ENCODE peak calls at places on chromosomes 7 and 10, in four cellular contexts. One of them, this sample, is unnamed.

GRCh38 chr10:30036341-30036740 is 23.0 kb downstream of the JCAD start:
- DNase-seq in fibroblast of villous mesenchyme: peak; percentile 65
- DNase-seq in glutamatergic neuron: no peak
- DNase-seq in neural crest cell: no peak
- DNase-seq in this sample: no peak

GRCh38 chr7:157480651-157481050 is 143.8 kb downstream of the DNAJB6 start:
- DNase-seq in neural crest cell: no peak
- DNase-seq in glutamatergic neuron: no peak
- DNase-seq in fibroblast of villous mesenchyme: no peak
- DNase-seq in this sample: no peak

GRCh38 chr10:116331815-116332214 is 7.6 kb downstream of the CCDC172 start:
- DNase-seq in glutamatergic neuron: no peak
- DNase-seq in fibroblast of villous mesenchyme: no peak
- DNase-seq in neural crest cell: no peak
- DNase-seq in this sample: no peak

GRCh38 chr10:131162866-131163265 is 148.7 kb downstream of the TCERG1L start:
- DNase-seq in neural crest cell: no peak
- DNase-seq in glutamatergic neuron: no peak
- DNase-seq in fibroblast of villous mesenchyme: no peak
- DNase-seq in this sample: no peak

GRCh38 chr10:78202386-78202785 is 168.7 kb downstream of the RPS24 start:
- DNase-seq in glutamatergic neuron: no peak
- DNase-seq in neural crest cell: no peak
- DNase-seq in fibroblast of villous mesenchyme: no peak
- DNase-seq in this sample: no peak

GRCh38 chr7:932651-932975 is 21.9 kb downstream of the ADAP1 start:
- DNase-seq in glutamatergic neuron: peak; percentile 6
- DNase-seq in neural crest cell: no peak
- DNase-seq in fibroblast of villous mesenchyme: no peak
- DNase-seq in this sample: no peak

GRCh38 chr7:43113622-43114450 is 1.4 kb downstream of the HECW1 start:
- DNase-seq in fibroblast of villous mesenchyme: no peak
- DNase-seq in neural crest cell: no peak
- DNase-seq in glutamatergic neuron: peak; percentile 38
- DNase-seq in this sample: no peak

GRCh38 chr10:119165171-119166110 is at the start of gene SFXN4:
- DNase-seq in fibroblast of villous mesenchyme: peak; percentile 54
- DNase-seq in neural crest cell: peak; percentile 59
- DNase-seq in glutamatergic neuron: peak; percentile 66
- DNase-seq in this sample: peak; percentile 75

GRCh38 chr10:61897671-61898434 is 3.6 kb upstream of the ARID5B start:
- DNase-seq in fibroblast of villous mesenchyme: peak; percentile 64
- DNase-seq in glutamatergic neuron: no peak
- DNase-seq in neural crest cell: no peak
- DNase-seq in this sample: peak; percentile 24

GRCh38 chr7:1913290-1914282 is 243.5 kb downstream of the ELFN1 start:
- DNase-seq in fibroblast of villous mesenchyme: no peak
- DNase-seq in neural crest cell: no peak
- DNase-seq in glutamatergic neuron: no peak
- DNase-seq in this sample: peak; percentile 42

GRCh38 chr10:102020938-102021337 is 35.0 kb downstream of the ARMH3 start:
- DNase-seq in fibroblast of villous mesenchyme: no peak
- DNase-seq in neural crest cell: no peak
- DNase-seq in glutamatergic neuron: no peak
- DNase-seq in this sample: no peak
- TF ChIP-seq CTCF in fibroblast of villous mesenchyme: no peak
- TF ChIP-seq CTCF in neural crest cell: no peak
- TF ChIP-seq CTCF in glutamatergic neuron: no peak
- TF ChIP-seq CTCF in this sample: no peak

GRCh38 chr10:63494951-63495350 is 26.2 kb upstream of the REEP3 start:
- DNase-seq in neural crest cell: no peak
- DNase-seq in fibroblast of villous mesenchyme: no peak
- DNase-seq in glutamatergic neuron: no peak
- DNase-seq in this sample: no peak

GRCh38 chr10:63496561-63496960 is 24.6 kb upstream of the REEP3 start:
- DNase-seq in glutamatergic neuron: no peak
- DNase-seq in neural crest cell: no peak
- DNase-seq in fibroblast of villous mesenchyme: no peak
- DNase-seq in this sample: no peak

GRCh38 chr10:63492788-63493403 is 27.1 kb upstream of the JMJD1C start:
- DNase-seq in neural crest cell: no peak
- DNase-seq in fibroblast of villous mesenchyme: no peak
- DNase-seq in glutamatergic neuron: no peak
- DNase-seq in this sample: no peak

GRCh38 chr10:63498665-63499064 is 22.5 kb upstream of the REEP3 start:
- DNase-seq in fibroblast of villous mesenchyme: peak; percentile 51
- DNase-seq in glutamatergic neuron: no peak
- DNase-seq in neural crest cell: no peak
- DNase-seq in this sample: no peak

DNA sequence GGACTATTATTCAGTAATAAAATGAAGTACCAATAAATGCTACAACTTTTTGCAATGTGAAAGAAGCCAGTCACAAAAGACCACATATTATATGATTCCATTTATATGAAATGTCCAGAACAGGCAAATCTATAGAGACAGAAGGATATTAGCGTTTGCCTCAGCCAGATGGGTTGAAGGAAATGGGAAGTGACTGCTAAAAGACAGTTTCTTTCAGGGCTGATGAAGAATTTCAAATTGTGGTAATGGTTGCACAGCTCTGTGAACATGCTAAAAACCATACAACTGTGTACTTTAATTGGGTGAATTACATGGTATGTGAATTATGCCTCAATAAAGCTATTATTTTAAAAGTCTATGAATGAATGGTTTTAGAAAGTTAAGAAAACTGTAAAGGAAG is 23.9 kb upstream of the REEP3 start:
- DNase-seq in glutamatergic neuron: no peak
- DNase-seq in fibroblast of villous mesenchyme: no peak
- DNase-seq in neural crest cell: no peak
- DNase-seq in this sample: no peak
- TF ChIP-seq CTCF in glutamatergic neuron: no peak
- TF ChIP-seq CTCF in fibroblast of villous mesenchyme: no peak
- TF ChIP-seq CTCF in neural crest cell: no peak
- TF ChIP-seq CTCF in this sample: no peak

DNA sequence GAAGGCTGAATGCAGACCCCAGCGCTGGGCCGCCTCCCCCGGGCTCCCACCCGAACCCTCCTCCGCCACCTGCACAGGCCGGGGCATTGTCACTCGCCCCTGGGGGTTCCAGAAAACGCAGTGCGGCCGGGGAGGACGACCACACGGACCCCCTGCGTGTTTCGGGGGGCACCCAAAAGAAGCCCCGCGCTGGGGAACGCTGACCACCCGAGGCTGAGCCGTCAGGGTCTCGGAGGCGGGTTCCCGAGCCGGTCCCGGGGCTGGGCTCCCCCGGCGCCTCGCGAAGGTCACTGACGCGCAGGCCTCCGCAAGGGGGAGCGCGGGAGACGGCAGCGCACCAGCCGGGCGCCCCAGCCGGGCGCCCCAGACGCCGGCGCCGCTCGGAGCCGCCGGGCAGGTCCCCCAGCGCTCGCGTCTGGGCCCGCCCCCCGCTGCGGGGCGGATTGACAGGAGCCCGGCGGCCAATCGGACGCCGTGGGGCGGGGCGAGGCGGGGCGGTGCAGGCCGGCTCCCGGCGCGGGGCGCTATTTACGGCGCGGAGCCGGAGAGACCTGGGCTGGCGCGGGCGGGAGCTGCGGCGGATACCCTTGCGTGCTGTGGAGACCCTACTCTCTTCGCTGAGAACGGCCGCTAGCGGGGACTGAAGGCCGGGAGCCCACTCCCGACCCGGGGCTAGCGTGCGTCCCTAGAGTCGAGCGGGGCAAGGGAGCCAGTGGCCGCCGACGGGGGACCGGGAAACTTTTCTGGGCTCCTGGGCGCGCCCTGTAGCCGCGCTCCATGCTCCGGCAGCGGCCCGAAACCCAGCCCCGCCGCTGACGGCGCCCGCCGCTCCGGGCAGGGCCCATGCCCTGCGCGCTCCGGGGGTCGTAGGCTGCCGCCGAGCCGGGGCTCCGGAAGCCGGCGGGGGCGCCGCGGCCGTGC is at the start of gene BAMBI:
- DNase-seq in fibroblast of villous mesenchyme: peak; percentile 93
- DNase-seq in glutamatergic neuron: peak; percentile 96
- DNase-seq in neural crest cell: peak; percentile 87
- DNase-seq in this sample: peak; percentile 96
- TF ChIP-seq CTCF in fibroblast of villous mesenchyme: peak; percentile 50
- TF ChIP-seq CTCF in glutamatergic neuron: peak; percentile 69
- TF ChIP-seq CTCF in neural crest cell: peak; percentile 66
- TF ChIP-seq CTCF in this sample: peak; percentile 38

GRCh38 chr7:122143751-122144711 is at the start of gene AASS:
- DNase-seq in neural crest cell: peak; percentile 90
- DNase-seq in glutamatergic neuron: peak; percentile 96
- DNase-seq in fibroblast of villous mesenchyme: peak; percentile 99
- DNase-seq in this sample: peak; percentile 96
- TF ChIP-seq CTCF in neural crest cell: no peak
- TF ChIP-seq CTCF in glutamatergic neuron: no peak
- TF ChIP-seq CTCF in fibroblast of villous mesenchyme: no peak
- TF ChIP-seq CTCF in this sample: no peak

DNA sequence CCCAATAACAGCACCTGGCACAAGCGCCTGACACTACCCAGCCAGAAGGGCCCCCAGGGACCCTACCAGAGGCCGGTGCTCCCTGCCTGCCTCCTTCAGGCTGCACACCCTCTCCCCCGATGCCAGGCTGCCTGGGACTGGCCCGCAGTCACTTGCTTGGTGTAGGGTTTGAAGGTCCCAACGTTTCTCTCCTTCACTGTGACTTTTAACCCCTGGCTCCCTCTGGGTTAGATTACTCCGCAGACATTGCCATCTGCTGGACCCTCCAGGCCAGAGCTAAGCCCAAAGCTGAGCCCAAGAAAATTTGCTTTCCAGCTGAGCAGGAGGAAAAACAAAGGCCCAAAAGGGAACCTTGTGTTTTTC is 6.9 kb downstream of the CDHR1 start:
- DNase-seq in neural crest cell: no peak
- DNase-seq in fibroblast of villous mesenchyme: no peak
- DNase-seq in glutamatergic neuron: no peak
- DNase-seq in this sample: no peak
- TF ChIP-seq CTCF in neural crest cell: no peak
- TF ChIP-seq CTCF in fibroblast of villous mesenchyme: no peak
- TF ChIP-seq CTCF in glutamatergic neuron: no peak
- TF ChIP-seq CTCF in this sample: no peak

GRCh38 chr10:60466267-60467201 is 76.9 kb upstream of the ANK3 start:
- DNase-seq in neural crest cell: no peak
- DNase-seq in glutamatergic neuron: no peak
- DNase-seq in fibroblast of villous mesenchyme: peak; percentile 25
- DNase-seq in this sample: no peak
- TF ChIP-seq CTCF in neural crest cell: peak; percentile 31
- TF ChIP-seq CTCF in glutamatergic neuron: no peak
- TF ChIP-seq CTCF in fibroblast of villous mesenchyme: peak; percentile 13
- TF ChIP-seq CTCF in this sample: no peak

DNA sequence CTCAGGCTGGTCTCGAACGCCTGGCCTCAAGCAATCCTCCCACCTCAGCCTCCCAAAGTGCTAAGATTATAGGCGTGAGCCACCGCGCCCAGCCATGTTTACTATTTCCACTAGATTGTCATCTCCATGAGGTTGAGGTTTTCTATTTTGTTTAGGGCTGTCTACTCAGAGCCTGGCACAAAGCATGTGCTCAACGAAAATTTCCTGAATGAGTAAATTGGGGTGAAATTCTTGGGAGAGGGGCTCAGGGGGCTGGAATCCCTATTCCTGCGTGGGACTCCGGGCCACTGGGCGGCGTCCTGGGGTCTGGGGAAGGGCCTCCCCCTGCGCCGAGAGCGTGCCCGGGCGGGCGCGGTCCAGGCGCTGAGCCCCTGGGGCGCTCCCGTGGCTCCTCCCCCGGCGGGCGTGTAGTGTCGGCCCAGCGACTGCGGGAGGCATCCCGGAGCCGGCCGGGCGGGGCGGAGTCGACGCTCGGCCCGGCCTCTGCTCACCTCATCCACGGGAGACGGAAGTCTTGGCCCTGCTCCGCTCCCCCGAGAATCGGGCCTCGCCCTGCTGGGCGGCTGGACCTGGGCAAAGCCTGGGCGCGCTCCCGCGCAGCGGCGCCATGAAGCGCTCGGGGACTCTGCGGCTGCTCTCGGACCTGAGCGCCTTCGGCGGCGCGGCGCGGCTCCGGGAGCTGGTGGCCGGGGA is at the start of gene HPS6:
- DNase-seq in fibroblast of villous mesenchyme: peak; percentile 91
- DNase-seq in glutamatergic neuron: peak; percentile 89
- DNase-seq in neural crest cell: peak; percentile 66
- DNase-seq in this sample: peak; percentile 85
- TF ChIP-seq CTCF in fibroblast of villous mesenchyme: peak; percentile 32
- TF ChIP-seq CTCF in glutamatergic neuron: peak; percentile 7
- TF ChIP-seq CTCF in neural crest cell: peak; percentile 19
- TF ChIP-seq CTCF in this sample: no peak